ENCODE peak calls at places on chromosome 20, in nine cellular contexts. K is GM23338; D is sigmoid colon; V is breast epithelium; I is NT2/D1; Q is heart right ventricle; Y is adipocyte; F is fibroblast of lung; E is CD8-positive, alpha-beta memory T cell. X is an unnamed sample. For H3K36me3 and H3K4me1, the result is how much of the 10 kb centered on the place peaks cover.

GRCh38 chr20:59703046-59703445 is 98.7 kb downstream of the PHACTR3 start:
- DNase-seq in K (no peak), D (no peak), V (no peak), I (no peak), Q (no peak), Y (no peak), F (no peak), E (no peak), X (no peak)

GRCh38 chr20:48957521-48957920 is 36.0 kb downstream of the ARFGEF2 start:
- DNase-seq in K (no peak), D (no peak), V (no peak), I (no peak), Q (no peak), Y (peak), F (no peak), E (no peak), X (no peak)

GRCh38 chr20:54176610-54177009 is 2.8 kb upstream of the CYP24A1 start:
- DNase-seq in K (no peak), D (no peak), V (no peak), I (no peak), Q (no peak), Y (no peak), F (peak), E (no peak), X (no peak)

GRCh38 chr20:48454721-48455490 is 372.9 kb downstream of the PREX1 start:
- DNase-seq in K (no peak), D (no peak), V (peak), I (no peak), Q (no peak), Y (no peak), F (no peak), E (no peak), X (no peak)

GRCh38 chr20:33653218-33653899 is 8.8 kb upstream of the C20orf144 start:
- DNase-seq in K (peak), D (peak), V (no peak), I (no peak), Q (peak), Y (peak), F (peak), E (peak), X (no peak)

GRCh38 chr20:34921436-34921835 is 34.2 kb downstream of the GSS start:
- DNase-seq in K (no peak), D (no peak), V (no peak), I (no peak), Q (no peak), Y (no peak), F (no peak), E (no peak), X (no peak)

GRCh38 chr20:20199338-20200160 is 147.2 kb downstream of the CFAP61 start:
- DNase-seq in K (peak), D (no peak), V (no peak), I (no peak), Q (no peak), Y (no peak), F (no peak), E (no peak), X (no peak)

GRCh38 chr20:9617062-9617461 is 102.7 kb downstream of the LAMP5 start:
- DNase-seq in K (peak), D (no peak), V (no peak), I (peak), Q (peak), Y (peak), F (peak), E (peak), X (no peak)

GRCh38 chr20:58306421-58307261 is 2.9 kb upstream of the RAB22A start:
- DNase-seq in K (no peak), D (no peak), V (no peak), I (no peak), Q (peak), Y (peak), F (peak), E (peak), X (peak)

GRCh38 chr20:11438412-11438811 is 479.3 kb upstream of the BTBD3 start:
- DNase-seq in K (peak), D (no peak), V (no peak), I (no peak), Q (no peak), Y (no peak), F (no peak), E (no peak), X (no peak)

GRCh38 chr20:38255389-38255788 is 5.1 kb downstream of the KIAA1755 start:
- DNase-seq in K (no peak), D (peak), V (no peak), I (no peak), Q (peak), Y (peak), F (peak), E (no peak), X (no peak)

GRCh38 chr20:8213831-8214587 is 81.9 kb downstream of the PLCB1 start:
- DNase-seq in K (no peak), D (no peak), V (no peak), I (no peak), Q (no peak), Y (no peak), F (no peak), E (peak), X (no peak)

GRCh38 chr20:44211177-44212039 is 837 bp upstream of the OSER1 start:
- DNase-seq in K (no peak), D (peak), V (no peak), I (no peak), Q (no peak), Y (peak), F (no peak), E (no peak), X (no peak)

GRCh38 chr20:2417142-2417541 is 36.4 kb downstream of the TGM6 start:
- DNase-seq in K (no peak), D (no peak), V (no peak), I (no peak), Q (no peak), Y (no peak), F (no peak), E (no peak), X (no peak)

GRCh38 chr20:2418388-2418787 is 37.7 kb downstream of the TGM6 start:
- DNase-seq in K (no peak), D (no peak), V (no peak), I (no peak), Q (no peak), Y (no peak), F (no peak), E (no peak), X (no peak)

GRCh38 chr20:2421247-2421646 is 40.5 kb downstream of the TGM6 start:
- DNase-seq in K (no peak), D (no peak), V (no peak), I (no peak), Q (no peak), Y (peak), F (no peak), E (no peak), X (no peak)

GRCh38 chr20:2420510-2420909 is 39.8 kb downstream of the TGM6 start:
- DNase-seq in K (no peak), D (no peak), V (no peak), I (no peak), Q (no peak), Y (no peak), F (no peak), E (no peak), X (no peak)
- H3K36me3 ChIP-seq in K (under half), D (under half), V (under half), I (under half), Q (under half), Y (under half), F (under half), E (under half), X (under half)

DNA sequence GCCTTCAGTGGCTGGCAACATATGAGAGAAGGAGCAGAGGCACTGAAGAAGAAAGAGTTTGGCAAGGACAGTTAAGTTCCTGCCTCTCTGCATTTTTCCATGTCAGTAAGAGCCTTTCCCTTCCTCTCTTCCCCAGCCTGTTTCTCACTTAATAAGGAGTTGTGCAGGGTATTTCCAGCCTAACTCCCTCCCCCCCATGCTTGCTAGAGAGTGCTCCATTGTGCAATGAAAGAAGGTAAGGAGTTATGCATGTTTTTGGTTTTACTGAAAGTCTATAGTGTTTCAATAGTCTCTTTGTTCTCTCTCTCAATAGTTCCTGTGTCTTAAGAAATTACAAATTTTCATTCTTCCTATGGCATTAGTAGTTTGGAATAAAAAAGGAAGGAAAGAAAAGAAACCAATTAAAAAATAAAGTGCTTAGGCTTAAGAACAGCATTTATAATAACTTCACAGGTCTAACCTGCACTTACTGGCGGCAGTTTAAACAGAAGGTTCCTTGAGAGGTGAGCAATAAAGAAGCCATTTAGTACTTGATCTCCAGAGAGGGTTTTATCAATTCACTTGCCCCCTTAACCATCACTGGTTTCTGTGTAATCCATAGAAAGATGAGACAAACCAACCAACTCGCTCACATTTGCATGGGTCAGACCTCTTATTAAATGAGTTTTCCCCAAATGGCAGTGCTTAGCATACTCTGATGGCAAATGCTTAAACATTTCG is 251.1 kb downstream of the PTPRT start:
- DNase-seq in K (no peak), D (no peak), V (no peak), I (no peak), Q (no peak), Y (no peak), F (no peak), E (no peak), X (no peak)
- H3K4me1 ChIP-seq in K (under half), D (under half), V (under half), I (under half), Q (under half), Y (under half), F (under half), E (under half), X (under half)

GRCh38 chr20:40713508-40713907 is 24.5 kb upstream of the MAFB start:
- DNase-seq in K (no peak), D (no peak), V (no peak), I (no peak), Q (peak), Y (no peak), F (no peak), E (no peak), X (no peak)

GRCh38 chr20:40711078-40711477 is 22.0 kb upstream of the MAFB start:
- DNase-seq in K (no peak), D (no peak), V (no peak), I (no peak), Q (no peak), Y (no peak), F (no peak), E (no peak), X (no peak)

GRCh38 chr20:40714916-40715315 is 25.9 kb upstream of the MAFB start:
- DNase-seq in K (no peak), D (no peak), V (no peak), I (no peak), Q (no peak), Y (no peak), F (no peak), E (no peak), X (no peak)

GRCh38 chr20:40715491-40715890 is 26.5 kb upstream of the MAFB start:
- DNase-seq in K (no peak), D (no peak), V (no peak), I (no peak), Q (no peak), Y (no peak), F (no peak), E (no peak), X (no peak)

GRCh38 chr20:40714109-40714508 is 25.1 kb upstream of the MAFB start:
- DNase-seq in K (no peak), D (no peak), V (no peak), I (no peak), Q (no peak), Y (no peak), F (no peak), E (no peak), X (no peak)
- H3K4me3 ChIP-seq in K (no peak), D (no peak), V (no peak), I (no peak), Q (no peak), Y (no peak), F (no peak), E (no peak), X (no peak)

DNA sequence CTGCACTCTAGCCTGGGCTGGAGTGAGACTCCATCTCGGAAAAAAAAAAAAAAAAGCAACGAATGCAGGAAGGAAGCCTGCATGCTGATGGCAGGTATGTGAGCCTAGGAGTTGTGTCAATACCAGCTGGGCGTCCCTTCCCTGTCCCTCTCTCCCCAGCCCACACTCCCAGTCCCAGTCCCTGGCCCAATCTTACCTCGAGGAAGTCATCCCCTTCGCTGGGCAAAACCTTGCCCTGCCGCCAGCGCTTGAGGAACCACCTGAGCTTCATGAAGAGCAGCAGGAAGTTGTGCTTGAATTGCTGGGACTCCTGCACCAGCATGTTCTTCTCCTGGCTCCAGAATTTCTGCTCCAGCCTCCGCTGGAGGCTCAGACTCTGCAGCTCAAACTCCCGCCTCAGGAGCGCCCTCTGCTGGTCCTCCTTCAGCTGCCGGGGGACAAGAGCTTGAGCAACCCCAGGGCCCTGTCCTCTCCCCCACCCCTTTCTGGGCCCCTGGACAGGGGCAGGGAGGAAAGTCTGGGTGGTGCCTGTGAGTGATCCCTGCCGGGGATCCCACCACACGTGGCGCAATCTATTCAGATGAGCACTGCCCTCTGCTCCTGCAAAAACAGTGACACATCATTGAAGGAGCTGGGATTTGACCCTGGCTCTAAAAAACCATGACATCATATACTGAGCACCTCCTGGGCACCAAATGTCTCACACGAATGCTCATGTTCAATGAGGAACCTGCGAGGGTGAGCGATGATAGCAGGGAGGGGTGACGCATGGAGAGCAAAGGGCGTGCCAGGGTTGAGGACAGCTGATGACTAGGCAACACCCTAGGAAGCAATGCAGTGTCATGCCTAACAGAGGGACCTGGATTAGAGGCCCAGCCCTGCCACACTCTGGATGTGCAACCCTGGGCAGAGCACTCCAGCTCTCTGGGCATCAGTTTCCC is 35.0 kb upstream of the DSN1 start:
- DNase-seq in K (peak), D (peak), V (no peak), I (peak), Q (peak), Y (peak), F (peak), E (peak), X (peak)
- H3K36me3 ChIP-seq in K (under half), D (under half), V (under half), I (half or more), Q (under half), Y (under half), F (under half), E (under half), X (under half)

GRCh38 chr20:63549679-63550282 is 2.2 kb upstream of the SRMS start:
- DNase-seq in K (no peak), D (no peak), V (no peak), I (no peak), Q (no peak), Y (no peak), F (no peak), E (no peak), X (no peak)
- H3K4me1 ChIP-seq in K (under half), D (under half), V (under half), I (half or more), Q (under half), Y (under half), F (under half), E (under half), X (under half)

GRCh38 chr20:39897058-39897457 is 792.0 kb downstream of the MAFB start:
- DNase-seq in K (no peak), D (no peak), V (no peak), I (no peak), Q (no peak), Y (peak), F (peak), E (no peak), X (no peak)
- H3K4me3 ChIP-seq in K (no peak), D (no peak), V (no peak), I (no peak), Q (no peak), Y (no peak), F (no peak), E (no peak), X (no peak)

DNA sequence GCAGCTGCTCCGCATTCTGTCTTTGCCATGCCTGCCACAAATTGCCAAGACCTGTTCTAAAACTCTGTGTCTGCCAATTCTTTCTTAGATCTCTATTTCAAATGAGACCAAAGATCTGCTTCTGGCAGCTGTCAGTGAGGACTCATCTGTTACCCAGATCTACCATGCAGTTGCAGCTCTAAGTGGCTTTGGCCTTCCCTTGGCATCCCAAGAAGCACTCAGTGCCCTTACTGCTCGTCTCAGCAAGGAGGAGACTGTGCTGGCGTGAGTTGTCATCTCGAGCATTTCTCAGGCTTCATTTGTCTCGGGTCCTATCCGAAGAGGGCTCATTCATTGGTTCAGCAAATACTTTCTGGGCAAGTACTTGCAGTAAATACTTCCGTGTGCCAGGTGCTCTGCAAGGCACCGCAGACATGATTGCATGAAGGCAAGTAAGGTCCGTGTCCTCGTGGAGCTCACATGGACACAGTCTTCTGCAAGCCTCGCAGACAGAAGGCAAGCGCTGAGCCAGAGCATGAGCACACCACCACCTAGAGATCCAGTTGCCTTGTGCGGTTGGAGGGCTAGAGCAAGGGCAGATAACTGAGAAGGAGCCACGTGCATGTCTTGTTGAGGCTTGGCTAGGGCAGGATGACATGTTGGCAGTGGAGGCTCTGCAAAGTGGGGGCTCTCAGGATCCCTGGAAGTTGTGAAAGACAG is 19.8 kb upstream of the MROH8 start:
- DNase-seq in K (no peak), D (no peak), V (no peak), I (no peak), Q (no peak), Y (no peak), F (no peak), E (no peak), X (no peak)
- H3K36me3 ChIP-seq in K (under half), D (under half), V (under half), I (half or more), Q (under half), Y (under half), F (under half), E (under half), X (half or more)